ENCODE peak calls at places on chromosomes 16 and 17, in four cellular contexts. I, W, M and Q are unnamed samples. For H4K20me1, the result is how much of the 10 kb centered on the place peaks cover.

GRCh38 chr17:79673517-79673916 is 57.2 kb upstream of the ENPP7 start:
- DNase-seq in I (no peak), W (no peak), M (no peak), Q (no peak)

GRCh38 chr17:15264542-15264941 is 584 bp downstream of the PMP22 start:
- DNase-seq in I (no peak), W (no peak), M (no peak), Q (no peak)

GRCh38 chr17:60149691-60150582 is at the start of gene CA4:
- DNase-seq in I (no peak), W (peak), M (no peak), Q (no peak)

GRCh38 chr17:47305302-47305923 is 18.3 kb upstream of the EFCAB13 start:
- DNase-seq in I (no peak), W (no peak), M (no peak), Q (no peak)

GRCh38 chr17:74730491-74731346 is 6.3 kb upstream of the RAB37 start:
- DNase-seq in I (no peak), W (no peak), M (no peak), Q (no peak)

GRCh38 chr17:50931003-50931878 is 65.1 kb upstream of the TOB1 start:
- DNase-seq in I (peak), W (peak), M (no peak), Q (no peak)

GRCh38 chr16:3980311-3981111 is 100.0 kb upstream of the CREBBP start:
- DNase-seq in I (no peak), W (peak), M (no peak), Q (no peak)

GRCh38 chr17:50565559-50566350 is 5.2 kb downstream of the CACNA1G start:
- DNase-seq in I (no peak), W (peak), M (no peak), Q (no peak)

GRCh38 chr16:84791088-84791487 is 28.7 kb upstream of the CRISPLD2 start:
- DNase-seq in I (no peak), W (no peak), M (no peak), Q (no peak)

GRCh38 chr17:74736423-74737298 is at the start of gene RAB37:
- DNase-seq in I (no peak), W (peak), M (no peak), Q (peak)

GRCh38 chr16:79269211-79269863 is 331.2 kb downstream of the MAF start:
- DNase-seq in I (no peak), W (no peak), M (peak), Q (no peak)

GRCh38 chr16:73872856-73873255 is 423.8 kb upstream of the PSMD7 start:
- DNase-seq in I (no peak), W (no peak), M (no peak), Q (no peak)

GRCh38 chr17:17783121-17783824 is 53.5 kb downstream of the SREBF1 start:
- DNase-seq in I (peak), W (peak), M (peak), Q (no peak)

GRCh38 chr16:17942067-17942466 is 394.5 kb downstream of the NPIPA8 start:
- DNase-seq in I (no peak), W (no peak), M (no peak), Q (no peak)

GRCh38 chr16:85462405-85463227 is 150.5 kb upstream of the GSE1 start:
- DNase-seq in I (peak), W (peak), M (no peak), Q (no peak)

GRCh38 chr17:11503292-11503691 is 95.0 kb upstream of the DNAH9 start:
- DNase-seq in I (no peak), W (no peak), M (no peak), Q (no peak)

GRCh38 chr17:19744492-19744891 is 3.6 kb downstream of the ALDH3A1 start:
- DNase-seq in I (no peak), W (no peak), M (no peak), Q (no peak)

GRCh38 chr17:36849871-36850348 is 87.4 kb upstream of the LHX1 start:
- DNase-seq in I (peak), W (no peak), M (peak), Q (peak)

GRCh38 chr16:56356276-56357241 is 68.8 kb downstream of the AMFR start:
- DNase-seq in I (peak), W (peak), M (peak), Q (peak)

GRCh38 chr16:87096746-87097145 is 220.4 kb downstream of the C16orf95 start:
- DNase-seq in I (no peak), W (no peak), M (no peak), Q (no peak)

GRCh38 chr16:89334050-89334449 is 116.5 kb downstream of the ZNF778 start:
- DNase-seq in I (no peak), W (no peak), M (no peak), Q (no peak)
- H4K20me1 ChIP-seq in I (half or more), W (half or more), M (under half), Q (under half)

GRCh38 chr16:20899503-20900298 is 457 bp downstream of the DCUN1D3 start:
- DNase-seq in I (peak), W (peak), M (no peak), Q (no peak)
- TF ChIP-seq MAX in I (no peak), W (no peak), M (no peak), Q (no peak)

GRCh38 chr17:9575381-9576072 is at the start of gene STX8:
- DNase-seq in I (peak), W (peak), M (peak), Q (peak)
- TF ChIP-seq RAD21 in I (no peak), W (no peak), M (no peak), Q (no peak)

DNA sequence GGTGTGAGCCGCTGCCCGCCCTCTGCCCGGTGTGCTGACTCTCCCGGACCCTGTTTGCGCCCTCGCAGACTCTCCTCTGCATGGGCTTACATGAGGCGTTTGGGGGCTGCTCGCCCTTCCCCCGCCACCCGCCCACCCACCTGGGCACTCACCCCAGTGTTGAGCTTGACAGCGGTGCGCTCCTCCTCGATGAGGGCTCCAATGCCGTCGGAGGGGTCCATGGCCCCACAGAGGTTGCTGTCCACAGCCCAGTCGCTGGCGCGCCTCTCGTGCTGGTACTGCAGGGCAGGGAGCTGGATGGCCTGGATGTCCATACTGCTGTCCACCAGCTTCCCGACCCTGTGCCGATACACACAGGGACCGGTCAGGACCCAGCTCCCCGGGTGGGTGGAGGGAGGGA is 21.4 kb upstream of the RNPS1 start:
- DNase-seq in I (no peak), W (no peak), M (no peak), Q (no peak)
- H4K20me1 ChIP-seq in I (under half), W (under half), M (under half), Q (under half)